ENCODE peak calls at places on chromosomes 11 and 22, in four cellular contexts. X, V, R and Q are unnamed samples.

GRCh38 chr22:31603081-31603525 is 58.9 kb downstream of the PISD start:
- DNase-seq in X (no peak), V (no peak), R (no peak), Q (no peak)

GRCh38 chr11:67082071-67082791 is 25.6 kb downstream of the RHOD start:
- DNase-seq in X (no peak), V (peak), R (peak), Q (peak)

GRCh38 chr22:24580276-24580675 is 12.6 kb downstream of the LRRC75B start:
- DNase-seq in X (peak), V (no peak), R (peak), Q (peak)

GRCh38 chr11:71212871-71213559 is 39.4 kb downstream of the SHANK2 start:
- DNase-seq in X (peak), V (no peak), R (peak), Q (peak)

GRCh38 chr11:35427158-35427557 is 7.8 kb upstream of the SLC1A2 start:
- DNase-seq in X (peak), V (no peak), R (peak), Q (peak)

GRCh38 chr11:22244986-22245592 is 52.2 kb downstream of the ANO5 start:
- DNase-seq in X (peak), V (peak), R (peak), Q (peak)

GRCh38 chr11:27319065-27319464 is 44.0 kb downstream of the CCDC34 start:
- DNase-seq in X (peak), V (no peak), R (no peak), Q (peak)

GRCh38 chr22:42803454-42803853 is 53.6 kb downstream of the ARFGAP3 start:
- DNase-seq in X (no peak), V (no peak), R (no peak), Q (no peak)

GRCh38 chr11:44030276-44030932 is 17.4 kb upstream of the ACCSL start:
- DNase-seq in X (peak), V (no peak), R (peak), Q (no peak)

GRCh38 chr11:4539603-4540219 is 5.3 kb upstream of the OR52M1 start:
- DNase-seq in X (peak), V (peak), R (peak), Q (peak)

GRCh38 chr11:70267405-70267950 is 3.0 kb upstream of the PPFIA1 start:
- DNase-seq in X (no peak), V (no peak), R (no peak), Q (peak)

GRCh38 chr11:134791102-134791501 is 379.1 kb upstream of the B3GAT1 start:
- DNase-seq in X (no peak), V (no peak), R (no peak), Q (no peak)

GRCh38 chr22:21564411-21564810 is 3.1 kb upstream of the UBE2L3 start:
- DNase-seq in X (no peak), V (no peak), R (no peak), Q (no peak)

GRCh38 chr22:23001463-23001862 is 68.9 kb upstream of the GNAZ start:
- DNase-seq in X (no peak), V (no peak), R (no peak), Q (no peak)

GRCh38 chr22:25702571-25703167 is 39.3 kb upstream of the MYO18B start:
- DNase-seq in X (no peak), V (no peak), R (no peak), Q (no peak)

GRCh38 chr11:35116762-35117588 is 22.0 kb upstream of the CD44 start:
- DNase-seq in X (peak), V (no peak), R (peak), Q (peak)

GRCh38 chr11:10483584-10483983 is 28.5 kb downstream of the AMPD3 start:
- DNase-seq in X (no peak), V (no peak), R (no peak), Q (no peak)

GRCh38 chr11:862028-862703 is 19.5 kb downstream of the TSPAN4 start:
- DNase-seq in X (no peak), V (no peak), R (no peak), Q (no peak)

GRCh38 chr11:1669546-1670218 is 27.3 kb upstream of the KRTAP5-6 start:
- DNase-seq in X (no peak), V (no peak), R (peak), Q (no peak)

GRCh38 chr11:114116800-114117199 is 57.3 kb downstream of the ZBTB16 start:
- DNase-seq in X (no peak), V (no peak), R (no peak), Q (no peak)

GRCh38 chr22:19666663-19667593 is 47.4 kb upstream of the SEPTIN5 start:
- DNase-seq in X (peak), V (no peak), R (peak), Q (peak)

GRCh38 chr11:61697093-61697492 is 16.9 kb downstream of the DAGLA start:
- DNase-seq in X (no peak), V (peak), R (no peak), Q (no peak)

GRCh38 chr11:75450826-75451783 is 18.1 kb upstream of the KLHL35 start:
- DNase-seq in X (no peak), V (peak), R (no peak), Q (no peak)

GRCh38 chr11:117618273-117618672 is 178.7 kb downstream of the DSCAML1 start:
- DNase-seq in X (no peak), V (no peak), R (no peak), Q (no peak)

GRCh38 chr11:10387209-10388083 is 67.6 kb upstream of the AMPD3 start:
- DNase-seq in X (peak), V (no peak), R (peak), Q (peak)

GRCh38 chr22:37545703-37546435 is 14.4 kb upstream of the CDC42EP1 start:
- DNase-seq in X (peak), V (peak), R (peak), Q (peak)

GRCh38 chr11:115980336-115980735 is 476.1 kb upstream of the CADM1 start:
- DNase-seq in X (no peak), V (no peak), R (no peak), Q (no peak)

GRCh38 chr11:112417339-112417738 is 156.7 kb upstream of the PLET1 start:
- DNase-seq in X (no peak), V (no peak), R (no peak), Q (no peak)

GRCh38 chr11:95739108-95739507 is 50.5 kb downstream of the FAM76B start:
- DNase-seq in X (no peak), V (no peak), R (no peak), Q (no peak)
- TF ChIP-seq CTCF in X (peak), V (no peak), R (peak), Q (no peak)

GRCh38 chr22:17707526-17707925 is 66.7 kb downstream of the BID start:
- DNase-seq in X (peak), V (no peak), R (peak), Q (no peak)

GRCh38 chr22:17710023-17710422 is 64.2 kb downstream of the BID start:
- DNase-seq in X (no peak), V (no peak), R (no peak), Q (no peak)

GRCh38 chr22:17705565-17706450 is 67.3 kb downstream of the BCL2L13 start:
- DNase-seq in X (no peak), V (no peak), R (no peak), Q (no peak)

GRCh38 chr22:17706451-17706900 is 67.8 kb downstream of the BID start:
- DNase-seq in X (peak), V (peak), R (peak), Q (peak)

GRCh38 chr22:17706947-17707346 is 67.3 kb downstream of the BID start:
- DNase-seq in X (no peak), V (no peak), R (no peak), Q (no peak)
- H3K4me3 ChIP-seq in X (peak), V (peak), R (peak), Q (peak)

GRCh38 chr11:126766425-126766824 is 234.1 kb downstream of the KIRREL3 start:
- DNase-seq in X (no peak), V (no peak), R (no peak), Q (no peak)

GRCh38 chr11:126765196-126765595 is 235.4 kb downstream of the KIRREL3 start:
- DNase-seq in X (no peak), V (no peak), R (no peak), Q (no peak)

GRCh38 chr11:126768702-126769101 is 231.9 kb downstream of the KIRREL3 start:
- DNase-seq in X (no peak), V (no peak), R (no peak), Q (no peak)

DNA sequence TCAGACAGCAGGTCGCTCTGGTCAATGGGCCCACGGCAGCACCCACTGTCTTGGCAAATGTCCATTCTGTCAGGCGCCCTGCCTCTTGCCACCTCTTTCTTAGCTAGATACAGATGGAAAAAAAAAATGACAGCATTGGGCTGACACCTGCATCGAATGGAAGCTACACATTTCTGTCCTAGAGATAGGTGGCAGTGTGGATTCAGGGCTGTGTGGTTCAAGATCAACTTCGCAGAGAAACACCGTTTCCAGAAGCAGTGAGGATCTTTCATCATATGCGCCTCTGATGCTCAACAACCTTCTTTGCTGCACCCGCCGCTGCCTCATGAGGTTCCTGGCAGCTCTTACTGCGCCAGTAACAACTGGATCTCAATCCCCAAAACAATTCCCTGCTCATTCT is 236.3 kb downstream of the KIRREL3 start:
- DNase-seq in X (peak), V (no peak), R (no peak), Q (peak)
- TF ChIP-seq CTCF in X (peak), V (no peak), R (no peak), Q (peak)

DNA sequence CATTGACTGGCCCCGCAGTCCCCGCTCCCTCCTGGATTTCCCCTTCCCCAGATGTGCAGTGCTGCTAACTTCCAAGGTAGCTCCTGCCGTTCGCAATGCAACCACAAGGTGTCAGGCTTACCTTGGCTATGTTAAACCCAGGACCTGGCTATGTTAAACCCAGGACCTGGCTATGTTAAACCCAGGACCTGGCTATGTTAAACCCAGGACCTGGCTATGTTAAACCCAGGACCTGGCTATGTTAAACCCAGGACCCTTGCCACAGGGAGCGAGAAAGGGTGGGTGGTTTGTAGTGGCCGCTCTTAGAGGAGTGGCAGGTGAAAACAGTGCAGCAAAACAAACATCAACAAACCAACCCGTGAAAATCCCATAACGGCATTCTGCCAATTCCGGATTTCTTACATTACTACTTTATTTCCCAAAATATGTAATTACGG is 2.9 kb upstream of the ADAMTS8 start:
- DNase-seq in X (peak), V (peak), R (peak), Q (peak)
- H3K4me3 ChIP-seq in X (no peak), V (no peak), R (no peak), Q (no peak)

DNA sequence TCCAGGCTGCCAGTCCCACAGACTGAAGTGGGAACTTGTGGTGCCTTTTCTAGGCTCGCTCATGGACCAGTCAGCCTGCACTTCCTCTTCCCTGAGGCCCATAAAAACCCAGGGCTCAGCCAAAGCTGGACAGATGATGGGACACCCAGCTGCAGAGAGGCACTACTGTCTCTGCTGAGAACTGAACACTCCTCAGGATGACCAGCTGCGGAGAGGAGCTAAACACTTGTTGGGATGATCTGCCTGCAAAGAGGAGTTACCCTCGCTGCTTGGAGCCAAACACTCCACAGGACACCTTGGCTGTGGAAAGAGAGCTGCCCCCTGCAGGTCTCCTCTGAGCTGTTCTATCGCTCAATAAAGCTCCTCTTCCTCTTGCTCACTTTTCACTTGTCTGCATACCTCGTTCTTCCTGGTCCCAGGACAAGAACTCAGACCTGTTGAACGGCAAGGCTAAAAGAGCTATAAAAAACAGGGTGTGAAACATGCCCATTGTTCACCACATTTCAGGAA is 465.5 kb downstream of the GUCY1A2 start:
- DNase-seq in X (no peak), V (no peak), R (no peak), Q (no peak)
- TF ChIP-seq CTCF in X (no peak), V (no peak), R (no peak), Q (no peak)

DNA sequence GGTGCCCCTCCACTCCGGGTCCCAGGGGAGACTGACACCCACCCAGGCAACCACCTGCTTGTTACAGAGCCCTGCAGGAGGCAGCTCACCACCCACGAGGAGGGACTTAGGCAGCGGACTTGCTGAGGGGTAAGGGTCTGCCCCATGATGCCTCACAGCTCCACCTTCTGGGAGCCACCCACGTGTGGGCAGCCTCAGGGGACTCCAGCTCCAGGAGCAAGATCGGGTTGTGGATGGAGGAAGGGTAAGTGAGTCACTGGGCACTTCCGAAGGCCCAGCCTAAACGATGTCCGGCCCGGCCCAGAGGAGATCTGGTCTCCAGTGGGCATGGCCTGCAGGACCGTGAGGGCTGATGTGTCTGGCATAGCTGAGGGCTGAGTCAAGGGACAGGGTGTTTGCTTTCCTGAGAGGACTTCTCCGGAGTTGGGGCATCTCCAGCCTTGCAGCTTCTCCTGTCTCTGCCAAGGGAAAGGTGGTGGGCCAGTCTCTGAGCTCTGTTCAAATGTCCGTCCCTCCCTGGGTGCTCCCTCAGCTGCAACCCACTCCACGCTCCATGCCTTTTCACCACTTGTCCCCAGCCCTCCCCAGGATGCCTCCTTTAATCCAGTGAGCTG is 32.3 kb upstream of the P2RY2 start:
- DNase-seq in X (peak), V (peak), R (peak), Q (peak)
- H3K4me3 ChIP-seq in X (no peak), V (peak), R (no peak), Q (no peak)

GRCh38 chr11:8786933-8787332 is 104.3 kb downstream of the RPL27A start:
- DNase-seq in X (peak), V (no peak), R (peak), Q (peak)
- TF ChIP-seq CTCF in X (peak), V (no peak), R (peak), Q (peak)

GRCh38 chr11:86070435-86071056 is 1.7 kb upstream of the PICALM start:
- DNase-seq in X (peak), V (no peak), R (no peak), Q (no peak)

GRCh38 chr11:86068951-86069407 is at the start of gene PICALM:
- DNase-seq in X (peak), V (peak), R (peak), Q (peak)

GRCh38 chr11:86068138-86068861 is 584 bp downstream of the PICALM start:
- DNase-seq in X (peak), V (peak), R (no peak), Q (no peak)

GRCh38 chr11:86067230-86068137 is 1.4 kb downstream of the PICALM start:
- DNase-seq in X (no peak), V (no peak), R (no peak), Q (no peak)

DNA sequence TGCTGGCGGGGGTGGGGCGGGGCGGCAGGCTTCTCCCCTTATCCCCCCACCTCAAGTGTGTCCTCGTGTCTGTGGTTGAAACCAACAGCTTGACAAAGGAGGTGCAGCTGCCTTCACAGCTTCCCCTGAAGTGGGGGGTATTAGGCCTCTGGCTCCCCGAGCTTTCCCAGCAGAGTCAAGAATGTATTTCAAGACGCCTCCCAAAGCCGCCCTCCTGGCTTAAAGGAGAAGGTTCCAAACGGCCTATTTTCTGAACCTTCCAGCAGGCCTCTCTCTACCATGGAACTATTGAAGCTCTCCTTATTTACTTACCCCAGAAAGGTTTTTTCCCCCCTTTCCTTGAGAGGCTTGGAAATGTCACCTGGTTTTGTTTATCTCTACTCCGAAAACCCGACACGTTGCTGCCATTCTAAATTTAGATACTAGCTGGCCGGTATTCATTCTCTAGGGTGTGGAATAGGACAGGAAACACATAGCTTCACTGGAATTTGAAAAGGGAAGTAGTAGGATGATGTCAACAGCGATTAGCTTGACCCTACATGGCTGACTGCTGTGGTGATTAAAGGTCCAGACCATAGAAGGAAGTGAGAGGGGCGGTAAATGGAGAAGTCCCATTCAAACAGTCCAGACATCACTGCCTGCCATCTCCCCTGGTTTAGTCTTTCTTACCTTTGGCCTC is 663 bp upstream of the PICALM start:
- DNase-seq in X (peak), V (peak), R (peak), Q (peak)
- H3K4me3 ChIP-seq in X (peak), V (peak), R (peak), Q (peak)

GRCh38 chr22:28950567-28951411 is 67.4 kb downstream of the ZNRF3 start:
- DNase-seq in X (no peak), V (no peak), R (no peak), Q (no peak)
- TF ChIP-seq CTCF in X (no peak), V (no peak), R (no peak), Q (no peak)

GRCh38 chr11:68136866-68137265 is 15.7 kb upstream of the CHKA start:
- DNase-seq in X (no peak), V (no peak), R (no peak), Q (no peak)

GRCh38 chr11:68137833-68138232 is 16.6 kb upstream of the CHKA start:
- DNase-seq in X (no peak), V (no peak), R (no peak), Q (no peak)

GRCh38 chr11:68139395-68139794 is 18.2 kb upstream of the CHKA start:
- DNase-seq in X (no peak), V (no peak), R (no peak), Q (no peak)

GRCh38 chr11:68140496-68141246 is 19.5 kb upstream of the CHKA start:
- DNase-seq in X (no peak), V (no peak), R (no peak), Q (no peak)

DNA sequence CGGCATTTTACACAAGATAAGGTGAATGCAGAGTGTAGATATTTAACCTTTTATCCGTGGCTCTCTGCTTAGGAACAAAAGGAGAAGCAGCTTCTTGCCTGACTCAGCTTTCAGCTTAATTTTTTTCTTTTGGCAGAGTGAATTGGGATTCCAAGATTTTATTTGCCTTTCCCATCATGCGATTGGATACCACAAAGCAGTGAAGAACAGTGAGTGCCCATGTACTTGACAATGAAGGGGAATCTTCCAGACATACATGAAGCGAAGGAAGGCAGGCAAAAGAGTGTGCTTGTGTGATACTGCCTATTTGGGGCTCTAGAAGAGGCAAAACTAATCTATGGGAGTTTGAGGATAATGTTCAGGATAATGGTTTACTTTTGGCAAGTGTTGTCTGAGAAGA is 17.1 kb upstream of the CHKA start:
- DNase-seq in X (no peak), V (no peak), R (no peak), Q (peak)
- H3K4me3 ChIP-seq in X (peak), V (no peak), R (no peak), Q (no peak)